ENCODE peak calls at places on chromosomes 4 and X, in four cellular contexts. T is A549, P is ovary, W is transverse colon. R is an unnamed sample.

GRCh38 chr4:15682790-15683495 is 1.3 kb downstream of the FAM200B start:
- DNase-seq in T (no peak), P (no peak), W (no peak), R (no peak)

GRCh38 chr4:87046111-87046510 is 111.3 kb downstream of the AFF1 start:
- DNase-seq in T (no peak), P (no peak), W (no peak), R (no peak)

GRCh38 chr4:77072195-77072753 is 3.5 kb downstream of the CCNI start:
- DNase-seq in T (no peak), P (no peak), W (no peak), R (no peak)

GRCh38 chrX:28910501-28910900 is 323.3 kb downstream of the IL1RAPL1 start:
- DNase-seq in T (no peak), P (no peak), W (no peak), R (no peak)

GRCh38 chr4:184568770-184569169 is 80.5 kb downstream of the CASP3 start:
- DNase-seq in T (no peak), P (no peak), W (no peak), R (no peak)

GRCh38 chr4:74451214-74451661 is 6.3 kb downstream of the AREG start:
- DNase-seq in T (peak; percentile 78), P (no peak), W (no peak), R (no peak)

GRCh38 chrX:106263817-106264216 is 95.7 kb downstream of the PWWP3B start:
- DNase-seq in T (no peak), P (no peak), W (no peak), R (no peak)

GRCh38 chr4:16727218-16727617 is 171.2 kb downstream of the LDB2 start:
- DNase-seq in T (no peak), P (no peak), W (no peak), R (no peak)

GRCh38 chrX:21375795-21376069 is 1.5 kb downstream of the CNKSR2 start:
- DNase-seq in T (peak; percentile 39), P (no peak), W (no peak), R (no peak)

GRCh38 chrX:103656623-103657022 is 27.8 kb downstream of the TCEAL1 start:
- DNase-seq in T (peak; percentile 88), P (no peak), W (no peak), R (no peak)

GRCh38 chr4:55807556-55807955 is 12.0 kb upstream of the EXOC1L start:
- DNase-seq in T (no peak), P (no peak), W (no peak), R (no peak)

GRCh38 chrX:13304052-13304451 is 15.8 kb downstream of the ATXN3L start:
- DNase-seq in T (no peak), P (no peak), W (no peak), R (no peak)

GRCh38 chr4:47990145-47990544 is 26.3 kb downstream of the CNGA1 start:
- DNase-seq in T (no peak), P (no peak), W (no peak), R (no peak)

GRCh38 chrX:46251755-46252154 is 293.5 kb downstream of the ZNF674 start:
- DNase-seq in T (peak; percentile 43), P (no peak), W (no peak), R (no peak)

GRCh38 chr4:65668201-65669007 is 1.9 kb downstream of the EPHA5 start:
- DNase-seq in T (no peak), P (peak; percentile 25), W (no peak), R (peak; percentile 43)

GRCh38 chrX:109843963-109844751 is 111.1 kb upstream of the ACSL4 start:
- DNase-seq in T (no peak), P (no peak), W (no peak), R (no peak)

GRCh38 chrX:116267511-116268040 is 97.0 kb downstream of the AGTR2 start:
- DNase-seq in T (no peak), P (no peak), W (no peak), R (no peak)

GRCh38 chrX:45952030-45952429 is 593.2 kb downstream of the ZNF674 start:
- DNase-seq in T (no peak), P (no peak), W (no peak), R (no peak)

GRCh38 chr4:33739886-33740285 is 2504.4 kb downstream of the ARAP2 start:
- DNase-seq in T (no peak), P (no peak), W (no peak), R (no peak)

GRCh38 chr4:119623025-119623424 is 5.6 kb downstream of the PDE5A start:
- DNase-seq in T (no peak), P (no peak), W (no peak), R (no peak)

GRCh38 chrX:112694062-112694461 is 14.3 kb upstream of the LHFPL1 start:
- DNase-seq in T (no peak), P (no peak), W (no peak), R (no peak)

GRCh38 chr4:38154681-38155588 is 194.7 kb downstream of the PTTG2 start:
- DNase-seq in T (peak; percentile 80), P (no peak), W (peak; percentile 85), R (peak; percentile 36)

GRCh38 chrX:100649550-100650356 is 5.8 kb downstream of the SRPX2 start:
- DNase-seq in T (peak; percentile 41), P (peak; percentile 62), W (peak; percentile 75), R (peak; percentile 59)

GRCh38 chrX:45485682-45486081 is 285.0 kb upstream of the DIPK2B start:
- DNase-seq in T (no peak), P (no peak), W (no peak), R (no peak)

GRCh38 chr4:83552924-83553323 is 17.0 kb downstream of the GPAT3 start:
- DNase-seq in T (peak; percentile 52), P (no peak), W (no peak), R (no peak)

GRCh38 chrX:154116514-154116913 is 19.0 kb upstream of the MECP2 start:
- DNase-seq in T (no peak), P (no peak), W (no peak), R (peak; percentile 38)

GRCh38 chr4:22500128-22500611 is 15.7 kb downstream of the ADGRA3 start:
- DNase-seq in T (no peak), P (no peak), W (peak; percentile 68), R (no peak)

GRCh38 chrX:22433292-22434070 is 160.8 kb downstream of the CBLL2 start:
- DNase-seq in T (no peak), P (no peak), W (peak; percentile 7), R (no peak)

GRCh38 chr4:40458109-40458508 is 123.0 kb downstream of the CHRNA9 start:
- DNase-seq in T (peak; percentile 56), P (no peak), W (no peak), R (no peak)

GRCh38 chr4:182113774-182114173 is 129.4 kb upstream of the TENM3 start:
- DNase-seq in T (no peak), P (no peak), W (no peak), R (no peak)

GRCh38 chr4:81804849-81805248 is 333.1 kb upstream of the RASGEF1B start:
- DNase-seq in T (no peak), P (no peak), W (no peak), R (no peak)

GRCh38 chr4:88696620-88697019 is 1.0 kb downstream of the NAP1L5 start:
- DNase-seq in T (no peak), P (no peak), W (no peak), R (no peak)

GRCh38 chr4:57854748-57855147 is 744.6 kb upstream of the IGFBP7 start:
- DNase-seq in T (no peak), P (no peak), W (no peak), R (no peak)

GRCh38 chr4:139619644-139620043 is 46.0 kb upstream of the MGST2 start:
- DNase-seq in T (peak; percentile 55), P (no peak), W (no peak), R (no peak)

DNA sequence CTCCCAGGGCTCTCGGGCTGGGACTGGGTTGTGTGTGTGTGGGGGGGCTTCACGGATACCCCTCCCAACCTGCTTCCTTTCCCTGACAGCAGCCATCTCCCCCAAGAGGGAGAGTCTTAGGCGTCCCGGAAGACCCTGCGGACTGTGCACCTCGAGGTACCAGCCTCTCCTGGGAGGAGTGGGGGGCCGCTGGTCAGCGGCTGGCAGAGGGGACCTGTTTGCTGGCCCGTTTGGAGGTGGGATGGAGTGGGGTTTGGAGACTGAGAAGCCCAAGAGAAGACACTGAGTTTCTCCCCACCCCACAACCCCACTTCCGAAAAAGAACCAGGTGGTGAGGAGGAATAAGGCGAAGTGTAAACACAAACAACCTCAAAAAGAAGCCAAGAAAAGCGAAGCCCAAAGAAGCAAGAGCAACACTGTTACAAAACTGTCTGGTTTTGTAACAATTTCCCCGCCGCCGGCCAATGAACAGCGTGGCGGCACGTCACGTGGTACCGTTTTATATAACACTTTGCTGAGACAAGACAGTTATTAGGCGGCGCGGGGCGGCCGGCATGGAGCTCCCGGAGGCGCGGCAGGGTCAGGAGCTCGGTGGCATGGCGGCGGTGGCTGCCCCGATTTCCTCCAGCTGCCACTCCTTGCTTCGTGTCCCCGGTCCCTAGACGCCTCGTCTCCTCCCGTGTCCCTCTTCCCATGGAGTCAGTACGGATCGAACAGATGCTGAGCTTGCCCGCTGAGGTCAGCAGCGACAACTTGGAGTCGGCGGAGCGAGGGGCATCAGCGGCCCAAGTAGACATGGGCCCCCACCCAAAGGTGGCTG is at the start of gene LONRF3:
- DNase-seq in T (peak; percentile 60), P (peak; percentile 74), W (peak; percentile 79), R (peak; percentile 89)
- TF ChIP-seq POLR2A in T (peak; percentile 81), P (peak; percentile 93), W (peak; percentile 83), R (peak; percentile 26)

DNA sequence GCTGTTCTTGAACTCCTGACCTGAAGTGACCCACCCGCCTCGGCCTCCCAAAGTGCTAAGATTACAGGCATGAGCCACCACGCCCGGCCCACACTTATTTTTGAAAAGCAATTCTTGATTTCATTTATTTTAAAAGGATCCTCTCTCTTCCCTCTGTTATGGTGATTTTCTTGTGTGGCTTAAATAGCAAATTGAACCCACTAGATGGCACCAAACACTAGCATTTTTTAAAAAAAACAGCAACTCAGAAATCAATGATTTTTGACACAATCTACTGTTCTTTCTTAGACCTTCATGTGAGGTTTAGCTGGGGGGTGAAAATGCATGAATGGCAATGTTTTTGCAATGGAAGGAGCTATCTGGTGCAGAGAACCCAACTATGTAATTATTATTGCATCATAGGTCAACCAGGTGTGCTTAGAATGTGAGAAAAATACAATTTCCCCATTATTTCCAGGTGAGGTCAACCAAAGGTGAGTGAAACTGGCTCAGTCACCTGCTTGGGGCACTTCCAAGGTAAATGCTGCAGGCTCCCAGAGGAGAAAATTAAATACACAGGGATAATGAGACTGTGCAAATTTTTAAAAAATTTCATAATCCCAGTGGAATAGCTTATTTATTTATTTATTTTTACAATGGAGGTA is 226.6 kb upstream of the PRKX start:
- DNase-seq in T (peak; percentile 11), P (no peak), W (no peak), R (no peak)
- H3K27ac ChIP-seq in T (no peak overlapping the region), P (no peak overlapping the region), W (no peak overlapping the region), R (no peak overlapping the region)

GRCh38 chrX:148854351-148854750 is 353.9 kb downstream of the AFF2 start:
- DNase-seq in T (no peak), P (no peak), W (no peak), R (no peak)

GRCh38 chrX:148856505-148856904 is 356.1 kb downstream of the AFF2 start:
- DNase-seq in T (no peak), P (no peak), W (no peak), R (no peak)
- TF ChIP-seq POLR2A in T (no peak), P (no peak), W (no peak), R (no peak)

DNA sequence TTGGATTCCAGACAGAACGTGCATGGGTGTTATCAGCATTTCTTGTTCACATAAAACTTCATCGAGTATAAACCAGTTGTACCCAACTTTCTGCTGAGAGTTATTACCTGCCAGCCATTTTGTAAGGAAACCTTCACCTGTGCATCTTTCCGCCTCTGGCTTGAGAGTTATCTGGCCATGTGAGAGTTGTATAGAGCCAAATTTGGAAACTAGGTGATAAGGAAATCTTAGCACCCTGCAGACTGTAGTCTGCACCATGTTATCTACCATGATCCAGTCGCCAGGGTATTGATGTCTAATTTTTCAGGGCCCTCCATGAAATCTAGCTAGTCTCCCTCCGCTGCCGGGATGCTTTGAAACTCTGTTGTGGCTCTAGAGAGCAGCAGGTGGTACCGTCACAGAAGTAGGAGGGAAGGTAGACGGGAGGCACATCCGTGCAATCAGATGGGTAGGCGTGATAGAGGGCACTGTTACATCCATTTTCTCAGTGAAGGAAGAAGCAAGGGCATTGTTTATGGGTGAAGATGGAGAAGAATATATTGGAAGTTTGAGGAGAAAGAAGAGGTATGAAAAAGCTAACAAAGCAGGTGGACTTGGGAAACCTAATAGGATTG is 1.2 kb downstream of the ANAPC4 start:
- DNase-seq in T (no peak), P (no peak), W (no peak), R (no peak)
- H3K27ac ChIP-seq in T (peak overlapping the region; percentile 99), P (no peak overlapping the region), W (no peak overlapping the region), R (no peak overlapping the region)